ENCODE peak calls at places on chromosomes 4 and X, in four cellular contexts. K is heart left ventricle, C is adrenal gland, N is lower lobe of right lung. R is an unnamed sample.

GRCh38 chr4:159455675-159456235 is 352.9 kb downstream of the RAPGEF2 start:
- DNase-seq in K (no peak), C (peak), N (no peak), R (no peak)

GRCh38 chr4:151443247-151443646 is 34.3 kb downstream of the FHIP1A start:
- DNase-seq in K (no peak), C (no peak), N (no peak), R (no peak)

GRCh38 chr4:23106516-23106915 is 413.8 kb downstream of the GBA3 start:
- DNase-seq in K (no peak), C (no peak), N (no peak), R (no peak)

GRCh38 chrX:17527135-17527701 is 152.2 kb downstream of the NHS start:
- DNase-seq in K (peak), C (peak), N (peak), R (peak)

GRCh38 chr4:52760256-52760655 is 9.0 kb upstream of the ERVMER34-1 start:
- DNase-seq in K (no peak), C (no peak), N (no peak), R (no peak)

GRCh38 chr4:184252136-184253071 is 34.7 kb upstream of the ENPP6 start:
- DNase-seq in K (no peak), C (no peak), N (no peak), R (no peak)

GRCh38 chrX:14920196-14920595 is 47.0 kb downstream of the MOSPD2 start:
- DNase-seq in K (no peak), C (no peak), N (no peak), R (no peak)

GRCh38 chr4:81648576-81649272 is 177.0 kb upstream of the RASGEF1B start:
- DNase-seq in K (no peak), C (no peak), N (no peak), R (no peak)

GRCh38 chr4:172725581-172725980 is 443.0 kb upstream of the GALNT7 start:
- DNase-seq in K (no peak), C (no peak), N (no peak), R (no peak)

GRCh38 chr4:16245241-16245640 is 19.0 kb upstream of the TAPT1 start:
- DNase-seq in K (no peak), C (no peak), N (no peak), R (no peak)

GRCh38 chrX:45697591-45697990 is 496.9 kb upstream of the DIPK2B start:
- DNase-seq in K (peak), C (no peak), N (no peak), R (no peak)

GRCh38 chr4:180828455-180829018 is 1414.7 kb upstream of the TENM3 start:
- DNase-seq in K (no peak), C (peak), N (no peak), R (no peak)

GRCh38 chr4:131316086-131316485 is 1833.0 kb upstream of the PCDH10 start:
- DNase-seq in K (no peak), C (no peak), N (no peak), R (no peak)

GRCh38 chr4:163592207-163592606 is 97.7 kb downstream of the TMA16 start:
- DNase-seq in K (no peak), C (no peak), N (no peak), R (no peak)

GRCh38 chr4:20126906-20127305 is 124.8 kb upstream of the SLIT2 start:
- DNase-seq in K (no peak), C (no peak), N (no peak), R (no peak)

GRCh38 chr4:52984469-52984868 is 122.4 kb downstream of the RASL11B start:
- DNase-seq in K (no peak), C (no peak), N (no peak), R (no peak)

GRCh38 chr4:720111-720860 is 14.7 kb downstream of the PCGF3 start:
- DNase-seq in K (no peak), C (no peak), N (no peak), R (no peak)

GRCh38 chr4:41028392-41029076 is 185.8 kb downstream of the APBB2 start:
- DNase-seq in K (no peak), C (no peak), N (no peak), R (no peak)

GRCh38 chr4:74123065-74123728 is 24.2 kb upstream of the CXCL2 start:
- DNase-seq in K (peak), C (peak), N (no peak), R (no peak)

GRCh38 chrX:70479970-70480659 is 35.5 kb downstream of the DLG3 start:
- DNase-seq in K (peak), C (peak), N (no peak), R (peak)

GRCh38 chr4:101199507-101200285 is 147.6 kb downstream of the PPP3CA start:
- DNase-seq in K (no peak), C (no peak), N (no peak), R (no peak)